ENCODE peak calls at places on chromosomes 16 and 17, in six cellular contexts. X is G401, S is esophagus muscularis mucosa, Q is A172, R is AG20443, U is bronchial epithelial cell. O is an unnamed sample.

GRCh38 chr16:4928227-4928626 is 8.7 kb downstream of the PPL start:
- DNase-seq in X (no peak), S (no peak), Q (no peak), R (no peak), U (no peak), O (no peak)

GRCh38 chr17:4786516-4786915 is 352 bp upstream of the VMO1 start:
- DNase-seq in X (peak; percentile 58), S (no peak), Q (no peak), R (no peak), U (no peak), O (no peak)

GRCh38 chr16:2058901-2059300 is 11.1 kb downstream of the TSC2 start:
- DNase-seq in X (no peak), S (no peak), Q (no peak), R (no peak), U (no peak), O (no peak)

GRCh38 chr17:48530208-48530886 is 464 bp downstream of the HOXB1 start:
- DNase-seq in X (no peak), S (no peak), Q (no peak), R (no peak), U (no peak), O (no peak)

GRCh38 chr16:89358030-89359005 is 132.0 kb downstream of the ANKRD11 start:
- DNase-seq in X (no peak), S (no peak), Q (no peak), R (no peak), U (no peak), O (peak; percentile 14)

GRCh38 chr17:27811961-27812360 is 11.6 kb upstream of the NOS2 start:
- DNase-seq in X (no peak), S (no peak), Q (no peak), R (no peak), U (no peak), O (no peak)

GRCh38 chr16:57863434-57864160 is 61.3 kb upstream of the KIFC3 start:
- DNase-seq in X (peak; percentile 42), S (no peak), Q (peak; percentile 80), R (peak; percentile 86), U (peak; percentile 59), O (no peak)

GRCh38 chr17:59149841-59150511 is 5.0 kb downstream of the SKA2 start:
- DNase-seq in X (no peak), S (no peak), Q (peak; percentile 42), R (no peak), U (peak; percentile 31), O (no peak)

GRCh38 chr17:9859781-9860180 is 34.1 kb downstream of the GLP2R start:
- DNase-seq in X (no peak), S (peak; percentile 60), Q (no peak), R (no peak), U (no peak), O (no peak)

GRCh38 chr16:48347980-48348379 is 37.2 kb downstream of the SIAH1 start:
- DNase-seq in X (peak; percentile 92), S (no peak), Q (no peak), R (no peak), U (no peak), O (no peak)

GRCh38 chr16:85349413-85350145 is 237.3 kb upstream of the CIBAR2 start:
- DNase-seq in X (peak; percentile 44), S (no peak), Q (no peak), R (no peak), U (no peak), O (no peak)

GRCh38 chr17:74110467-74110866 is 93.0 kb upstream of the RPL38 start:
- DNase-seq in X (no peak), S (no peak), Q (no peak), R (no peak), U (no peak), O (no peak)

GRCh38 chr17:34777044-34777443 is 184.2 kb downstream of the CCT6B start:
- DNase-seq in X (no peak), S (no peak), Q (no peak), R (no peak), U (no peak), O (no peak)

GRCh38 chr16:23071202-23072083 is 77.8 kb downstream of the USP31 start:
- DNase-seq in X (peak; percentile 26), S (peak; percentile 86), Q (no peak), R (peak; percentile 40), U (peak; percentile 79), O (no peak)

GRCh38 chr16:872436-873242 is 72.1 kb upstream of the GNG13 start:
- DNase-seq in X (peak; percentile 15), S (no peak), Q (no peak), R (no peak), U (no peak), O (no peak)

GRCh38 chr17:27414271-27414670 is 42.0 kb upstream of the KSR1 start:
- DNase-seq in X (no peak), S (no peak), Q (peak; percentile 21), R (no peak), U (peak; percentile 8), O (no peak)

GRCh38 chr17:45705123-45706009 is 78.8 kb upstream of the CRHR1 start:
- DNase-seq in X (no peak), S (no peak), Q (peak; percentile 78), R (peak; percentile 38), U (peak; percentile 99), O (no peak)

GRCh38 chr16:20844588-20844987 is 38.3 kb downstream of the REXO5 start:
- DNase-seq in X (no peak), S (no peak), Q (no peak), R (no peak), U (no peak), O (no peak)

GRCh38 chr17:67063146-67063545 is 18.8 kb downstream of the CACNG1 start:
- DNase-seq in X (no peak), S (peak; percentile 34), Q (no peak), R (no peak), U (no peak), O (no peak)

GRCh38 chr17:75307957-75308731 is 18.9 kb upstream of the SLC25A19 start:
- DNase-seq in X (no peak), S (no peak), Q (no peak), R (no peak), U (no peak), O (no peak)

GRCh38 chr17:78723001-78723796 is 58.9 kb downstream of the CYTH1 start:
- DNase-seq in X (peak; percentile 91), S (no peak), Q (no peak), R (peak; percentile 65), U (no peak), O (no peak)

GRCh38 chr16:53922805-53923645 is 219.1 kb downstream of the FTO start:
- DNase-seq in X (no peak), S (no peak), Q (no peak), R (no peak), U (no peak), O (no peak)

GRCh38 chr17:15398736-15399331 is 57.4 kb upstream of the TEKT3 start:
- DNase-seq in X (peak; percentile 18), S (no peak), Q (peak; percentile 74), R (peak; percentile 66), U (peak; percentile 28), O (no peak)

GRCh38 chr17:82647593-82648164 is 565 bp downstream of the WDR45B start:
- DNase-seq in X (no peak), S (no peak), Q (no peak), R (peak; percentile 73), U (no peak), O (no peak)

GRCh38 chr16:84985079-84986065 is 26.0 kb downstream of the ZDHHC7 start:
- DNase-seq in X (no peak), S (no peak), Q (peak; percentile 61), R (peak; percentile 75), U (peak; percentile 83), O (no peak)

GRCh38 chr16:5977329-5977728 is 879.7 kb upstream of the EEF2KMT start:
- DNase-seq in X (no peak), S (no peak), Q (no peak), R (no peak), U (no peak), O (no peak)

GRCh38 chr16:59385953-59386352 is 651.8 kb upstream of the GOT2 start:
- DNase-seq in X (no peak), S (peak; percentile 82), Q (peak; percentile 84), R (peak; percentile 90), U (no peak), O (no peak)

GRCh38 chr17:76157759-76158158 is 16.7 kb upstream of the FOXJ1 start:
- DNase-seq in X (no peak), S (no peak), Q (no peak), R (no peak), U (no peak), O (no peak)

GRCh38 chr17:71163121-71163812 is 957.6 kb upstream of the SOX9 start:
- DNase-seq in X (no peak), S (no peak), Q (peak; percentile 48), R (no peak), U (peak; percentile 15), O (no peak)

GRCh38 chr16:21218135-21218534 is 6.8 kb upstream of the ZP2 start:
- DNase-seq in X (no peak), S (no peak), Q (no peak), R (no peak), U (peak; percentile 12), O (no peak)

GRCh38 chr16:63650550-63650949 is 1471.3 kb downstream of the CDH11 start:
- DNase-seq in X (no peak), S (no peak), Q (no peak), R (no peak), U (no peak), O (no peak)